ENCODE peak calls at places on chromosomes 12 and 14, in nine cellular contexts. One of them, this sample, is unnamed.

GRCh38 chr12:113164014-113164413 is 14.5 kb downstream of the CFAP73 start:
- DNase-seq in heart right ventricle: no peak
- DNase-seq in astrocyte of the spinal cord: no peak
- DNase-seq in Peyer's patch: no peak
- DNase-seq in H1: no peak
- DNase-seq in fibroblast of the aortic adventitia: no peak
- DNase-seq in left ventricle myocardium inferior: no peak
- DNase-seq in HFFc6: no peak
- DNase-seq in CD4-positive, alpha-beta T cell: no peak
- DNase-seq in this sample: no peak

GRCh38 chr14:68843471-68844209 is 50.8 kb upstream of the ZFP36L1 start:
- DNase-seq in heart right ventricle: peak
- DNase-seq in astrocyte of the spinal cord: peak
- DNase-seq in Peyer's patch: peak
- DNase-seq in H1: peak
- DNase-seq in fibroblast of the aortic adventitia: peak
- DNase-seq in left ventricle myocardium inferior: peak
- DNase-seq in HFFc6: peak
- DNase-seq in CD4-positive, alpha-beta T cell: peak
- DNase-seq in this sample: peak

GRCh38 chr14:88902850-88903249 is 78.4 kb downstream of the TTC8 start:
- DNase-seq in heart right ventricle: no peak
- DNase-seq in astrocyte of the spinal cord: no peak
- DNase-seq in Peyer's patch: no peak
- DNase-seq in H1: no peak
- DNase-seq in fibroblast of the aortic adventitia: no peak
- DNase-seq in left ventricle myocardium inferior: no peak
- DNase-seq in HFFc6: no peak
- DNase-seq in CD4-positive, alpha-beta T cell: no peak
- DNase-seq in this sample: no peak

GRCh38 chr14:92704036-92704804 is 44.2 kb downstream of the LGMN start:
- DNase-seq in heart right ventricle: no peak
- DNase-seq in astrocyte of the spinal cord: no peak
- DNase-seq in Peyer's patch: peak
- DNase-seq in H1: no peak
- DNase-seq in fibroblast of the aortic adventitia: no peak
- DNase-seq in left ventricle myocardium inferior: no peak
- DNase-seq in HFFc6: no peak
- DNase-seq in CD4-positive, alpha-beta T cell: no peak
- DNase-seq in this sample: no peak

GRCh38 chr12:124684971-124685688 is 117.7 kb upstream of the NCOR2 start:
- DNase-seq in heart right ventricle: no peak
- DNase-seq in astrocyte of the spinal cord: peak
- DNase-seq in Peyer's patch: no peak
- DNase-seq in H1: no peak
- DNase-seq in fibroblast of the aortic adventitia: peak
- DNase-seq in left ventricle myocardium inferior: no peak
- DNase-seq in HFFc6: peak
- DNase-seq in CD4-positive, alpha-beta T cell: no peak
- DNase-seq in this sample: peak

GRCh38 chr12:117328556-117329100 is 32.8 kb downstream of the NOS1 start:
- DNase-seq in heart right ventricle: no peak
- DNase-seq in astrocyte of the spinal cord: no peak
- DNase-seq in Peyer's patch: no peak
- DNase-seq in H1: no peak
- DNase-seq in fibroblast of the aortic adventitia: no peak
- DNase-seq in left ventricle myocardium inferior: no peak
- DNase-seq in HFFc6: no peak
- DNase-seq in CD4-positive, alpha-beta T cell: no peak
- DNase-seq in this sample: no peak

GRCh38 chr12:19421503-19422282 is 17.6 kb upstream of the AEBP2 start:
- DNase-seq in heart right ventricle: no peak
- DNase-seq in astrocyte of the spinal cord: no peak
- DNase-seq in Peyer's patch: no peak
- DNase-seq in H1: no peak
- DNase-seq in fibroblast of the aortic adventitia: no peak
- DNase-seq in left ventricle myocardium inferior: no peak
- DNase-seq in HFFc6: no peak
- DNase-seq in CD4-positive, alpha-beta T cell: no peak
- DNase-seq in this sample: no peak

GRCh38 chr14:81164167-81164774 is 56.5 kb downstream of the GTF2A1 start:
- DNase-seq in heart right ventricle: no peak
- DNase-seq in astrocyte of the spinal cord: peak
- DNase-seq in Peyer's patch: peak
- DNase-seq in H1: peak
- DNase-seq in fibroblast of the aortic adventitia: peak
- DNase-seq in left ventricle myocardium inferior: no peak
- DNase-seq in HFFc6: peak
- DNase-seq in CD4-positive, alpha-beta T cell: no peak
- DNase-seq in this sample: peak

GRCh38 chr12:120538281-120539156 is 4.4 kb downstream of the RNF10 start:
- DNase-seq in heart right ventricle: peak
- DNase-seq in astrocyte of the spinal cord: peak
- DNase-seq in Peyer's patch: peak
- DNase-seq in H1: no peak
- DNase-seq in fibroblast of the aortic adventitia: peak
- DNase-seq in left ventricle myocardium inferior: peak
- DNase-seq in HFFc6: peak
- DNase-seq in CD4-positive, alpha-beta T cell: no peak
- DNase-seq in this sample: peak

GRCh38 chr12:75561921-75562320 is 50.5 kb upstream of the KRR1 start:
- DNase-seq in heart right ventricle: no peak
- DNase-seq in astrocyte of the spinal cord: no peak
- DNase-seq in Peyer's patch: no peak
- DNase-seq in H1: no peak
- DNase-seq in fibroblast of the aortic adventitia: no peak
- DNase-seq in left ventricle myocardium inferior: no peak
- DNase-seq in HFFc6: no peak
- DNase-seq in CD4-positive, alpha-beta T cell: no peak
- DNase-seq in this sample: no peak

GRCh38 chr12:75563351-75563750 is 51.9 kb upstream of the KRR1 start:
- DNase-seq in heart right ventricle: no peak
- DNase-seq in astrocyte of the spinal cord: no peak
- DNase-seq in Peyer's patch: no peak
- DNase-seq in H1: no peak
- DNase-seq in fibroblast of the aortic adventitia: no peak
- DNase-seq in left ventricle myocardium inferior: no peak
- DNase-seq in HFFc6: no peak
- DNase-seq in CD4-positive, alpha-beta T cell: no peak
- DNase-seq in this sample: no peak

GRCh38 chr12:75556306-75556899 is 45.0 kb upstream of the KRR1 start:
- DNase-seq in heart right ventricle: no peak
- DNase-seq in astrocyte of the spinal cord: peak
- DNase-seq in Peyer's patch: no peak
- DNase-seq in H1: no peak
- DNase-seq in fibroblast of the aortic adventitia: no peak
- DNase-seq in left ventricle myocardium inferior: no peak
- DNase-seq in HFFc6: no peak
- DNase-seq in CD4-positive, alpha-beta T cell: no peak
- DNase-seq in this sample: no peak

GRCh38 chr12:75558262-75558661 is 46.9 kb upstream of the KRR1 start:
- DNase-seq in heart right ventricle: no peak
- DNase-seq in astrocyte of the spinal cord: no peak
- DNase-seq in Peyer's patch: no peak
- DNase-seq in H1: no peak
- DNase-seq in fibroblast of the aortic adventitia: no peak
- DNase-seq in left ventricle myocardium inferior: no peak
- DNase-seq in HFFc6: no peak
- DNase-seq in CD4-positive, alpha-beta T cell: no peak
- DNase-seq in this sample: no peak

DNA sequence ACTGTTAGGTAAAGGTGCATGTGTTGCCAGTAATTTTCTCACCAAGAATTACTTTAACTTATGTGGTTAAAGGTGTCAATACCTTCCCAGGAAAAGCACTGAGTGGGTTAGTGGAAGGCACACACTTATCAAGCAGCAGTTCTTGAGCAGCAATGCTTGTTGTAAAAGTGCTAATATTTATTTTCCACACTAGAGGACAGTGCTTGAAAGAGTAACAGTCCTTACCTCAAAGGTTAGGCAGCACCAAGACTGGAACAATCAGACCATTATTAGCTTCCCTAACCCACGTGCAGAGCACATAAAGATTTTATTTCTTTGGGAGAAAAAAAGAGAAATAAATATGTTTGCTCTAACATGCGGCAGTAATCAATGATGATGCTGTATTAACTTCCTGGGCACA is 48.8 kb upstream of the KRR1 start:
- DNase-seq in heart right ventricle: no peak
- DNase-seq in astrocyte of the spinal cord: peak
- DNase-seq in Peyer's patch: no peak
- DNase-seq in H1: no peak
- DNase-seq in fibroblast of the aortic adventitia: peak
- DNase-seq in left ventricle myocardium inferior: no peak
- DNase-seq in HFFc6: peak
- DNase-seq in CD4-positive, alpha-beta T cell: no peak
- DNase-seq in this sample: peak
- TF ChIP-seq CTCF in heart right ventricle: peak
- TF ChIP-seq CTCF in astrocyte of the spinal cord: peak
- TF ChIP-seq CTCF in Peyer's patch: no peak
- TF ChIP-seq CTCF in H1: peak
- TF ChIP-seq CTCF in fibroblast of the aortic adventitia: peak
- TF ChIP-seq CTCF in left ventricle myocardium inferior: peak
- TF ChIP-seq CTCF in HFFc6: peak
- TF ChIP-seq CTCF in CD4-positive, alpha-beta T cell: no peak
- TF ChIP-seq CTCF in this sample: peak

GRCh38 chr12:591571-592505 is 71.4 kb downstream of the NINJ2 start:
- DNase-seq in heart right ventricle: peak
- DNase-seq in astrocyte of the spinal cord: no peak
- DNase-seq in Peyer's patch: peak
- DNase-seq in H1: no peak
- DNase-seq in fibroblast of the aortic adventitia: no peak
- DNase-seq in left ventricle myocardium inferior: peak
- DNase-seq in HFFc6: no peak
- DNase-seq in CD4-positive, alpha-beta T cell: no peak
- DNase-seq in this sample: no peak

GRCh38 chr12:588658-589057 is 74.6 kb downstream of the NINJ2 start:
- DNase-seq in heart right ventricle: no peak
- DNase-seq in astrocyte of the spinal cord: no peak
- DNase-seq in Peyer's patch: no peak
- DNase-seq in H1: no peak
- DNase-seq in fibroblast of the aortic adventitia: no peak
- DNase-seq in left ventricle myocardium inferior: no peak
- DNase-seq in HFFc6: no peak
- DNase-seq in CD4-positive, alpha-beta T cell: no peak
- DNase-seq in this sample: no peak

GRCh38 chr12:593396-593976 is 69.8 kb downstream of the NINJ2 start:
- DNase-seq in heart right ventricle: no peak
- DNase-seq in astrocyte of the spinal cord: no peak
- DNase-seq in Peyer's patch: peak
- DNase-seq in H1: no peak
- DNase-seq in fibroblast of the aortic adventitia: no peak
- DNase-seq in left ventricle myocardium inferior: no peak
- DNase-seq in HFFc6: no peak
- DNase-seq in CD4-positive, alpha-beta T cell: no peak
- DNase-seq in this sample: no peak

GRCh38 chr12:590206-590750 is 73.0 kb downstream of the NINJ2 start:
- DNase-seq in heart right ventricle: no peak
- DNase-seq in astrocyte of the spinal cord: no peak
- DNase-seq in Peyer's patch: peak
- DNase-seq in H1: no peak
- DNase-seq in fibroblast of the aortic adventitia: no peak
- DNase-seq in left ventricle myocardium inferior: no peak
- DNase-seq in HFFc6: no peak
- DNase-seq in CD4-positive, alpha-beta T cell: no peak
- DNase-seq in this sample: no peak

DNA sequence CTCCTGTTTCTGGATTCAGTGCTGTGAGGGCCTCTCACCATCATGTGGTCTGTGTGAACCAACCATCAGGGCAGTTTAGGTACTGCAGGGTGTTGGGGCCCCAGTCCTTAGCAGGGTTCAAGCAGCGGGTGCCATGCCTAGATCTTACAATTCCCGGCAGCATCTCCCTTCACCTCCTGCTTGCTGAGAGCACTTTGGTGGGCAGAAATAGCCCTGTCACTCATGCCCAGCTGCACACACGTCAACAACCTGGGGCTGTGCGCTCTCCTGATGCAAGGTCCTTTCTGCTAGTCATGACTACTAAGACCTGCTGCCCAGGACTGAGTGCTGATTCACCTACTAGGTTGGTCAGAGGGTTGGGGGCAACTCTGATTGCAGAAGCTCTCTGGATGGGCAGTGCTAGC is 72.1 kb downstream of the NINJ2 start:
- DNase-seq in heart right ventricle: peak
- DNase-seq in astrocyte of the spinal cord: no peak
- DNase-seq in Peyer's patch: peak
- DNase-seq in H1: no peak
- DNase-seq in fibroblast of the aortic adventitia: no peak
- DNase-seq in left ventricle myocardium inferior: peak
- DNase-seq in HFFc6: no peak
- DNase-seq in CD4-positive, alpha-beta T cell: no peak
- DNase-seq in this sample: no peak
- TF ChIP-seq CTCF in heart right ventricle: peak
- TF ChIP-seq CTCF in astrocyte of the spinal cord: no peak
- TF ChIP-seq CTCF in Peyer's patch: no peak
- TF ChIP-seq CTCF in H1: no peak
- TF ChIP-seq CTCF in fibroblast of the aortic adventitia: peak
- TF ChIP-seq CTCF in left ventricle myocardium inferior: peak
- TF ChIP-seq CTCF in HFFc6: peak
- TF ChIP-seq CTCF in CD4-positive, alpha-beta T cell: no peak
- TF ChIP-seq CTCF in this sample: no peak

DNA sequence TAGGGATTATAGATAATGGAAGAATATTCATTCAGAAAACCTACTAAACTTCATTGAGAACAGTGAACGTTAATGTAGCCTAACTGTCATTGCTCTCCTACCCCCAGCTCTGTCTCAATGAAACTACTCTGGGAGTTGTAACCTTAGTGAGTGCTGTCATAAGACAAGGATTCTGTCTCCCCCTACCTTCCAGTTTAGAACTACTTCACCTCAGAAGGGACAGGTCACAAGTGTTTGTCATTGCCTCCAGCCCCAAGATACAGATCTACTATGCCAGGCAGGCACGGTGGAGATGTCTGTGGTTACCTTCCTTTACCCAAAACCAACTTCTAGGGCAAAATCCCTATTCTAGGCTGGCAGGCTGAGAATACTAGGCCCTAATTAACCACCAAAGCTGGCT is 833.1 kb upstream of the SEL1L start:
- DNase-seq in heart right ventricle: no peak
- DNase-seq in astrocyte of the spinal cord: no peak
- DNase-seq in Peyer's patch: no peak
- DNase-seq in H1: no peak
- DNase-seq in fibroblast of the aortic adventitia: no peak
- DNase-seq in left ventricle myocardium inferior: no peak
- DNase-seq in HFFc6: no peak
- DNase-seq in CD4-positive, alpha-beta T cell: no peak
- DNase-seq in this sample: no peak
- TF ChIP-seq CTCF in heart right ventricle: no peak
- TF ChIP-seq CTCF in astrocyte of the spinal cord: no peak
- TF ChIP-seq CTCF in Peyer's patch: no peak
- TF ChIP-seq CTCF in H1: peak
- TF ChIP-seq CTCF in fibroblast of the aortic adventitia: no peak
- TF ChIP-seq CTCF in left ventricle myocardium inferior: no peak
- TF ChIP-seq CTCF in HFFc6: no peak
- TF ChIP-seq CTCF in CD4-positive, alpha-beta T cell: no peak
- TF ChIP-seq CTCF in this sample: no peak

DNA sequence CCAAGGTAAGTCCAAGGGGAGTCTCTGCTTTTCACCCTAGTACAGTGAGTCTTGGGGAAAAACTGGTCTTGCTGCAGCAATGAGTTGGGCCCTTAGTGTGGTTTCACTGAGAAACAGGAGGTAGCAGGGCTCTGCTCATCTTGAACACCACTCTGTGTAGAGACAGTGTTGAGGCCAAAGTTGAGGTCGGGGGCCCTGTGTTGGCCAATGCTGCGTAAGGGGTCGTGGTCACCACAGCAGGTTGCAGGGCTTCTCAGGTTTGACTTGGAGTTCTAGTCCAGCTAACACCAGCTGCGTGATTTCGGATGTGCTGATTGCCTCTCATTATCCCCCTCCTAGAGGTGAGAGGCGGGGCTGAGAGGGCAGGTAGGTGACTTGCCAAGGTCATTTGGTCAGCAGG is 807.5 kb downstream of the VRK1 start:
- DNase-seq in heart right ventricle: no peak
- DNase-seq in astrocyte of the spinal cord: no peak
- DNase-seq in Peyer's patch: no peak
- DNase-seq in H1: no peak
- DNase-seq in fibroblast of the aortic adventitia: no peak
- DNase-seq in left ventricle myocardium inferior: no peak
- DNase-seq in HFFc6: no peak
- DNase-seq in CD4-positive, alpha-beta T cell: no peak
- DNase-seq in this sample: no peak
- TF ChIP-seq CTCF in heart right ventricle: no peak
- TF ChIP-seq CTCF in astrocyte of the spinal cord: no peak
- TF ChIP-seq CTCF in Peyer's patch: no peak
- TF ChIP-seq CTCF in H1: no peak
- TF ChIP-seq CTCF in fibroblast of the aortic adventitia: no peak
- TF ChIP-seq CTCF in left ventricle myocardium inferior: no peak
- TF ChIP-seq CTCF in HFFc6: no peak
- TF ChIP-seq CTCF in CD4-positive, alpha-beta T cell: no peak
- TF ChIP-seq CTCF in this sample: no peak